ENCODE peak calls at places on chromosomes 16 and 17, in four cellular contexts. Y is H1, I is stomach, O is GM23338. B is an unnamed sample.

GRCh38 chr17:76239538-76240274 is 587 bp downstream of the RNF157 start:
- DNase-seq in I (no peak), O (peak), Y (peak), B (peak)

GRCh38 chr16:19108409-19109287 is 5.1 kb upstream of the ITPRIPL2 start:
- DNase-seq in Y (no peak), O (no peak), I (no peak), B (no peak)

GRCh38 chr17:66449418-66449977 is 147.1 kb downstream of the PRKCA start:
- DNase-seq in Y (no peak), O (peak), I (no peak), B (no peak)

GRCh38 chr17:5715478-5715877 is 131.2 kb upstream of the NLRP1 start:
- DNase-seq in Y (no peak), O (no peak), I (no peak), B (no peak)

GRCh38 chr16:71426069-71426879 is 15.6 kb downstream of the TLE7 start:
- DNase-seq in I (no peak), O (peak), Y (peak), B (no peak)

GRCh38 chr16:49635591-49636581 is 220.0 kb downstream of the ZNF423 start:
- DNase-seq in I (no peak), O (no peak), Y (no peak), B (no peak)

GRCh38 chr17:46125831-46126230 is 67.4 kb downstream of the KANSL1 start:
- DNase-seq in Y (no peak), I (no peak), O (no peak), B (no peak)

GRCh38 chr17:351875-352420 is 659 bp downstream of the RPH3AL start:
- DNase-seq in I (no peak), Y (no peak), O (no peak), B (no peak)

GRCh38 chr16:59597269-59597668 is 863.2 kb upstream of the GOT2 start:
- DNase-seq in O (no peak), I (no peak), Y (no peak), B (no peak)

GRCh38 chr17:49871211-49871610 is 23.3 kb upstream of the TAC4 start:
- DNase-seq in Y (no peak), I (peak), O (no peak), B (no peak)

GRCh38 chr17:44864831-44865230 is 17.1 kb downstream of the HIGD1B start:
- DNase-seq in O (no peak), I (no peak), Y (no peak), B (no peak)

GRCh38 chr16:25260416-25260815 is 2.8 kb upstream of the ZKSCAN2 start:
- DNase-seq in O (no peak), Y (no peak), I (no peak), B (no peak)

GRCh38 chr16:81694494-81695285 is 84.4 kb upstream of the PLCG2 start:
- DNase-seq in Y (no peak), I (no peak), O (no peak), B (no peak)

GRCh38 chr17:76968707-76969597 is 100.7 kb downstream of the MGAT5B start:
- DNase-seq in Y (peak), O (peak), I (peak), B (no peak)

GRCh38 chr17:66625321-66625767 is 209.6 kb upstream of the CACNG5 start:
- DNase-seq in Y (no peak), O (peak), I (no peak), B (no peak)

GRCh38 chr17:77391668-77392375 is 251.1 kb downstream of the SEC14L1 start:
- DNase-seq in I (no peak), Y (no peak), O (peak), B (peak)

GRCh38 chr16:27701381-27701780 is 151.4 kb downstream of the KATNIP start:
- DNase-seq in Y (no peak), O (no peak), I (no peak), B (peak)

GRCh38 chr16:57152096-57153093 is 33.4 kb downstream of the PSME3IP1 start:
- DNase-seq in O (no peak), I (no peak), Y (no peak), B (peak)

GRCh38 chr16:80231888-80232287 is 308.9 kb upstream of the DYNLRB2 start:
- DNase-seq in Y (no peak), O (no peak), I (no peak), B (no peak)

GRCh38 chr16:85536411-85537330 is 76.5 kb upstream of the GSE1 start:
- DNase-seq in O (peak), I (no peak), Y (no peak), B (no peak)

GRCh38 chr16:14600164-14600563 is 29.9 kb downstream of the PARN start:
- DNase-seq in I (no peak), Y (no peak), O (peak), B (no peak)

GRCh38 chr16:65658339-65659275 is 536.7 kb upstream of the CDH11 start:
- DNase-seq in O (peak), Y (no peak), I (no peak), B (no peak)

GRCh38 chr17:32854177-32854576 is 22.7 kb downstream of the MYO1D start:
- DNase-seq in O (peak), Y (no peak), I (no peak), B (no peak)

GRCh38 chr17:69810326-69811035 is 264.5 kb upstream of the KCNJ16 start:
- DNase-seq in I (no peak), O (no peak), Y (no peak), B (no peak)

GRCh38 chr17:42784811-42785592 is 4.6 kb downstream of the WNK4 start:
- DNase-seq in I (no peak), O (no peak), Y (no peak), B (no peak)

GRCh38 chr17:80719449-80719848 is 174.8 kb downstream of the RPTOR start:
- DNase-seq in Y (no peak), I (no peak), O (no peak), B (no peak)
- H3K27ac ChIP-seq in Y (no peak), I (no peak), O (no peak), B (no peak)

GRCh38 chr17:9230861-9231260 is 209.6 kb downstream of the NTN1 start:
- DNase-seq in Y (no peak), O (no peak), I (no peak), B (no peak)
- TF ChIP-seq POLR2AphosphoS5 in Y (no peak), O (no peak), I (no peak), B (no peak)

DNA sequence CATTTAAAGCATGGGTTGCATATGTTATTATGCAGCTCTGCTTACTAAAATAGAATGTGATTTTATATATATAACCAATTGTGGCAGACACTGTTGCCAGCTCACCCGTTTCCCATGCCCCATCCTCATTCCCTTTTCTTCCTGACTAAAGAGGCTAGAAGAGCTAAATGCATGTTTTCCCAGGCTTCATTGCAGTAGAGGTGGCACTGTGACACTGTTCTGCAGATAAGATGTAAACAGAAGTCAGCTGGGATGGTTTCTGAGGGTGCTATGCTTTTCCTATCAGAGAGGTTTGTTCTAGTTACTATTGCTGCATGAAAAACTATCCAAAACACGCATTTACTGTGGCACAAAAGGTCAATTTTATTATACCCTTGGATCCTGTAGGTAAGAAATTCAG is 5.7 kb upstream of the TOB1 start:
- DNase-seq in Y (no peak), I (no peak), O (no peak), B (no peak)
- H3K27ac ChIP-seq in Y (no peak), I (peak), O (no peak), B (no peak)

DNA sequence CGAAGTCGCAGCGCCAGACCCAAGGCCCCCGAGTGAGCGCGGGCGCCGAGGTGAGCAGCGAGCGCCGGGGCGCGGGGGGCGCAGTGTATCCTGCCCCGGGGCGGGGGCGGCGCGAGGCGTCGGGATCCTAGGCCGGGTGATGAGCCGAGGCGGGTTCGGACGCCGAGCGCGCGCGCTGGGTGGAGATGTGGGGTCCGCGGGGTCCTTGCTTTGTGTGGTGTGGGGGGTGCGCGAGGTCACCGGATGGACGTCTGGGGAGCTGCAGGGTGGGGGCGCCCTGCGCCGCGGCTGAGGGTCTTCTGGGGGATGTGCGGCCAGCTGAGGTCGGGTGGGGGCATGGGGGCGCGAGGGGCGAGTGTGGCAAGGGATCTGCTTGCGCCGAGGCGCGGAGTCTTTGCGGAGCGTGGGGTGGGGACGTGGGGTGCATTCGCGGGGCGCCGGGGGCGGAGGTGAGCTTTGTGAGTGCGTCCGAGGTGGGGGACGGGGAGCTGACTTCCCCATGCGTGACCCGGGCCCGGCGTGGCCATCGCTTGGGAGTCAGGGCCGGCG is 560 bp downstream of the RAI1 start:
- DNase-seq in Y (no peak), I (no peak), O (no peak), B (peak)
- TF ChIP-seq POLR2AphosphoS5 in Y (no peak), I (no peak), O (no peak), B (no peak)

DNA sequence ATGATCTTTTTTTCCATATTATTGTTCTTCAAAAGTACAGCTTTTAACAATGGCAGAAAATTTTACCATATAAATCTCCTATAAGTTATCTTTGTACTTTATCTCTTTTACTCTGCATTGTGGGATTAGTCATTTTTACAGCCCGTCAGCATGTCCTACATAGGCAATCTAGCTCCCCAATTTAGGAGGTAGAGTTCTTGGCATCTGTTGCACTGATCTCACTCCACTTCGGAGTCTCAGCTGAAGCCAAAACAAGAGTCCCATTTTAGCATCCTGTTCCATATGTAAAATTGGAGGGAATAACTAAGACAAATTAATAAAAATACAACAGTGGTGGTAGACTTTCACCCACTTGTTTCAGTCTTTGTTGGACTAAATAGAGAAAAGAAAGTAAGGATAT is 31.1 kb upstream of the PRSS54 start:
- DNase-seq in O (no peak), I (no peak), Y (no peak), B (no peak)
- H3K27ac ChIP-seq in O (no peak), I (no peak), Y (no peak), B (no peak)

DNA sequence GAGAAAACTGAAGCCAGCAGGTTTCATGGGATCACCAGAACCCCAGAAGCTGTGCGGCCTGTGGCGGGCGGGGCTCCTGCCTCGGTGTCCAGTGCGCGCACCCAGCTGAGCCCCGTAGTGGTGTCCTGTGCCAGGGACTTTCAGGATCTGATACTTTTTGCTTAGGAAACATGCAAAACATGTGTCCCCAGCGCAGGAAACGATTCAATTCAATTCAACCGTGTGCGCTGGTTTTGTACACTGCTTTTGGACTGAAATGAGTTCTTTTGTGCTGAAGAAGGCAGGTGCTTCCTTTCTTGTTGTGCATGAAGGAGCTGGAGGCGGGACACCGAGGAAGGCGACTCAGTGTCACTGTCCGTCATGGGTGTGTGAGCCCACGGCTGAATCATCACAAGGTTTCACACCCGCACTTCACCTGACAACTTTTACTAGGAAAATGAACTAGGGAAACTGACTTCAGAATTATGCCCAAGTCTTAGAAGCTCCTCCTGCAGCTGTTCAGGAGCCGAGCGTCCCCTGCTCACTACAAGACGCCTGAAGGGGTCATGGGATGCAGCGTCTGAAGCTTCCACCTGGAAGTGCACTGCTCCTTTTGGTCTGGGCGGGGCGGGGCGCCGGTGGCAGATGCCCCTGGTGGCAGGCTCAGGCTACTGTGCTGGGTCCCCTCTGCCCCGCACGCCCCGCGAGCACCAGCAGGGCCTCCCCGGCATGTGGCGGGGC is 31.4 kb upstream of the ZNF750 start:
- DNase-seq in O (peak), Y (no peak), I (no peak), B (no peak)
- TF ChIP-seq POLR2AphosphoS5 in O (no peak), Y (no peak), I (no peak), B (no peak)

B was measured in sigmoid colon.